ENCODE peak calls at places on chromosome 4, in four cellular contexts. P is WTC11, E is K562, H is HepG2. D is an unnamed sample.

GRCh38 chr4:1196421-1197183 is 24.2 kb upstream of the SPON2 start:
- DNase-seq in P (no peak), E (no peak), H (no peak), D (no peak)

GRCh38 chr4:25913851-25914669 is at the start of gene SMIM20:
- DNase-seq in P (peak; percentile 84), H (peak; percentile 83), E (peak; percentile 96), D (peak; percentile 77)

GRCh38 chr4:127782275-127783025 is at the start of gene HSPA4L:
- DNase-seq in P (peak; percentile 43), E (peak; percentile 33), H (peak; percentile 68), D (peak; percentile 72)

GRCh38 chr4:78735697-78736096 is 40.5 kb upstream of the BMP2K start:
- DNase-seq in E (no peak), H (no peak), P (no peak), D (no peak)

GRCh38 chr4:56641494-56642051 is 39.5 kb downstream of the HOPX start:
- DNase-seq in P (no peak), H (no peak), E (no peak), D (peak; percentile 47)

GRCh38 chr4:13559414-13559813 is 15.1 kb upstream of the NKX3-2 start:
- DNase-seq in H (no peak), P (no peak), E (no peak), D (no peak)

GRCh38 chr4:167100120-167100519 is 134.2 kb downstream of the SPOCK3 start:
- DNase-seq in H (peak; percentile 1), E (no peak), P (no peak), D (peak; percentile 20)

GRCh38 chr4:102787944-102788343 is 27.2 kb upstream of the MANBA start:
- DNase-seq in H (no peak), P (no peak), E (no peak), D (no peak)

GRCh38 chr4:1523033-1523432 is 116.8 kb upstream of the NKX1-1 start:
- DNase-seq in E (no peak), P (no peak), H (no peak), D (no peak)

GRCh38 chr4:87251104-87251503 is 30.7 kb upstream of the KLHL8 start:
- DNase-seq in P (no peak), E (no peak), H (no peak), D (no peak)

GRCh38 chr4:26204911-26205368 is 115.9 kb upstream of the RBPJ start:
- DNase-seq in P (peak; percentile 22), H (no peak), E (no peak), D (no peak)

GRCh38 chr4:94827481-94828110 is 69.8 kb downstream of the BMPR1B start:
- DNase-seq in P (no peak), E (peak; percentile 32), H (no peak), D (peak; percentile 28)

GRCh38 chr4:114780205-114780604 is 181.6 kb downstream of the UGT8 start:
- DNase-seq in E (no peak), P (no peak), H (peak; percentile 14), D (peak; percentile 16)

GRCh38 chr4:119170195-119170594 is 34.6 kb downstream of the MYOZ2 start:
- DNase-seq in H (no peak), E (no peak), P (no peak), D (peak; percentile 1)

GRCh38 chr4:138407329-138407728 is 165.2 kb upstream of the SLC7A11 start:
- DNase-seq in P (no peak), H (no peak), E (no peak), D (no peak)

GRCh38 chr4:169630069-169630468 is 9.7 kb downstream of the CLCN3 start:
- DNase-seq in P (no peak), E (no peak), H (no peak), D (no peak)
- TF ChIP-seq HMGXB4 in P (no peak), E (no peak), H (no peak), D (no peak)

GRCh38 chr4:8538703-8539567 is 41.3 kb upstream of the GPR78 start:
- DNase-seq in P (no peak), E (no peak), H (peak; percentile 14), D (peak; percentile 57)
- TF ChIP-seq HMGXB4 in P (no peak), E (no peak), H (no peak), D (no peak)

DNA sequence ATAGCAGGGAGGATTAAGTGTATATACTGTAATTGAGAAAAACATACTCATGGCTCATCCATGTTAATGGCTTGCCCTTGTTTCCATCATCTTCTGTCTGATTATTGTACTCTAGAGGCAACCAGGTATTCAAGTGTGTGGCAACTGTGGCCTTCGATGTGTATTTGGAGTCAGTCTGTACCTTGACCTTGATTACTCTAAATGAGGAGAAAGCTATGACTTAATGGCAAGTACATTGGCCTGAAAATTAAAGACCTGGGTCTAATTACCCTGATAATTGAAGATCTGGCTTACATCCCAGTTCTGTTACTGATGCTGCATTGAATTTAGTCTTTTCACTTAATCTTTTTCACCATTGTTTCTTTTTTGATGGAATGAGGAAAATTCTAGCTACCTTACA is 409.2 kb downstream of the CCSER1 start:
- DNase-seq in E (no peak), P (no peak), H (no peak), D (no peak)
- TF ChIP-seq HMGXB4 in E (no peak), P (no peak), H (no peak), D (no peak)

GRCh38 chr4:82787342-82787741 is 11.3 kb downstream of the SCD5 start:
- DNase-seq in P (no peak), E (no peak), H (no peak), D (no peak)
- TF ChIP-seq HMGXB4 in P (no peak), E (no peak), H (no peak), D (no peak)